ENCODE peak calls at places on chromosomes 2 and 18, in six cellular contexts. B is progenitor cell of endocrine pancreas, W is Caco-2, T is right lobe of liver, Q is IMR-90, J is cardiac fibroblast. F is an unnamed sample.

GRCh38 chr18:69703461-69703860 is 244.2 kb downstream of the CD226 start:
- DNase-seq in B (no peak), W (no peak), T (no peak), Q (no peak), J (no peak), F (no peak)

GRCh38 chr2:36500072-36500471 is 97.9 kb downstream of the FEZ2 start:
- DNase-seq in B (no peak), W (no peak), T (no peak), Q (no peak), J (no peak), F (no peak)

GRCh38 chr2:20421988-20422678 is 24.7 kb upstream of the RHOB start:
- DNase-seq in B (peak; percentile 0), W (no peak), T (peak; percentile 97), Q (peak; percentile 82), J (peak; percentile 96), F (no peak)

GRCh38 chr2:119196301-119197124 is 27.1 kb upstream of the STEAP3 start:
- DNase-seq in B (no peak), W (no peak), T (no peak), Q (no peak), J (peak; percentile 16), F (no peak)

GRCh38 chr2:199895406-199895805 is 15.7 kb upstream of the C2orf69 start:
- DNase-seq in B (no peak), W (no peak), T (no peak), Q (no peak), J (no peak), F (no peak)

GRCh38 chr2:26605195-26605968 is 35.8 kb downstream of the CIB4 start:
- DNase-seq in B (peak; percentile 32), W (peak; percentile 66), T (no peak), Q (peak; percentile 48), J (peak; percentile 58), F (peak; percentile 62)

GRCh38 chr2:233919938-233920337 is 2.8 kb downstream of the TRPM8 start:
- DNase-seq in B (no peak), W (no peak), T (no peak), Q (peak; percentile 61), J (peak; percentile 9), F (no peak)

GRCh38 chr2:28702887-28703286 is 48.7 kb upstream of the PPP1CB start:
- DNase-seq in B (no peak), W (no peak), T (no peak), Q (no peak), J (no peak), F (no peak)

GRCh38 chr18:72727038-72727690 is 140.6 kb downstream of the NETO1 start:
- DNase-seq in B (no peak), W (no peak), T (no peak), Q (no peak), J (no peak), F (no peak)

GRCh38 chr2:240358821-240359342 is 76.6 kb upstream of the GPC1 start:
- DNase-seq in B (no peak), W (no peak), T (no peak), Q (no peak), J (no peak), F (no peak)

GRCh38 chr2:70085711-70086277 is 1.5 kb upstream of the PCBP1 start:
- DNase-seq in B (no peak), W (no peak), T (peak; percentile 32), Q (no peak), J (no peak), F (no peak)

GRCh38 chr2:20242727-20243377 is 17.9 kb upstream of the SDC1 start:
- DNase-seq in B (no peak), W (no peak), T (no peak), Q (no peak), J (no peak), F (no peak)

GRCh38 chr18:50274044-50274442 is 7.3 kb downstream of the MBD1 start:
- DNase-seq in B (no peak), W (no peak), T (no peak), Q (no peak), J (no peak), F (no peak)

GRCh38 chr2:118221952-118222594 is 133.8 kb downstream of the INSIG2 start:
- DNase-seq in B (no peak), W (no peak), T (no peak), Q (peak; percentile 76), J (peak; percentile 78), F (peak; percentile 71)

GRCh38 chr2:239895116-239895515 is 130.0 kb downstream of the NDUFA10 start:
- DNase-seq in B (no peak), W (no peak), T (peak; percentile 28), Q (no peak), J (no peak), F (no peak)

GRCh38 chr2:28305202-28305601 is 87.5 kb upstream of the FOSL2 start:
- DNase-seq in B (no peak), W (no peak), T (no peak), Q (no peak), J (no peak), F (no peak)

GRCh38 chr2:75560022-75560767 is 544 bp downstream of the EVA1A start:
- DNase-seq in B (peak; percentile 43), W (no peak), T (peak; percentile 76), Q (peak; percentile 38), J (peak; percentile 39), F (peak; percentile 39)

GRCh38 chr2:117956036-117956791 is 57.7 kb downstream of the CCDC93 start:
- DNase-seq in B (no peak), W (no peak), T (no peak), Q (peak; percentile 28), J (no peak), F (no peak)

GRCh38 chr2:241652142-241652541 is 14.6 kb downstream of the ATG4B start:
- DNase-seq in B (no peak), W (no peak), T (no peak), Q (no peak), J (no peak), F (no peak)

GRCh38 chr2:38598991-38599295 is 3.8 kb downstream of the HNRNPLL start:
- DNase-seq in B (no peak), W (no peak), T (no peak), Q (peak; percentile 51), J (peak; percentile 44), F (no peak)

GRCh38 chr2:109470121-109470921 is 143.4 kb downstream of the SEPTIN10 start:
- DNase-seq in B (no peak), W (peak; percentile 58), T (no peak), Q (peak; percentile 53), J (peak; percentile 84), F (no peak)

GRCh38 chr2:100064165-100064564 is 78.2 kb downstream of the AFF3 start:
- DNase-seq in B (no peak), W (no peak), T (no peak), Q (no peak), J (no peak), F (no peak)

GRCh38 chr18:68034293-68034692 is 517.8 kb upstream of the DSEL start:
- DNase-seq in B (no peak), W (no peak), T (no peak), Q (peak; percentile 7), J (peak; percentile 17), F (no peak)

GRCh38 chr18:56541340-56541739 is 97.1 kb downstream of the TXNL1 start:
- DNase-seq in B (no peak), W (no peak), T (no peak), Q (no peak), J (no peak), F (no peak)

GRCh38 chr2:177906041-177906718 is 166.4 kb downstream of the PDE11A start:
- DNase-seq in B (peak; percentile 73), W (peak; percentile 68), T (peak; percentile 69), Q (peak; percentile 47), J (peak; percentile 56), F (peak; percentile 59)

GRCh38 chr2:190637903-190638618 is 10.8 kb upstream of the NAB1 start:
- DNase-seq in B (no peak), W (no peak), T (peak; percentile 82), Q (no peak), J (peak; percentile 44), F (no peak)

GRCh38 chr2:190637331-190637734 is 11.6 kb upstream of the NAB1 start:
- DNase-seq in B (no peak), W (no peak), T (no peak), Q (peak; percentile 66), J (peak; percentile 79), F (no peak)

GRCh38 chr2:190634381-190634780 is 14.5 kb upstream of the NAB1 start:
- DNase-seq in B (no peak), W (no peak), T (no peak), Q (peak; percentile 43), J (peak; percentile 56), F (no peak)

GRCh38 chr2:190636362-190636761 is 12.5 kb upstream of the NAB1 start:
- DNase-seq in B (no peak), W (no peak), T (no peak), Q (peak; percentile 75), J (peak; percentile 82), F (no peak)

GRCh38 chr2:190635781-190636180 is 13.1 kb upstream of the NAB1 start:
- DNase-seq in B (no peak), W (no peak), T (no peak), Q (no peak), J (no peak), F (no peak)
- TF ChIP-seq CTCF in B (no peak), W (no peak), T (no peak), Q (no peak), J (no peak), F (no peak)

DNA sequence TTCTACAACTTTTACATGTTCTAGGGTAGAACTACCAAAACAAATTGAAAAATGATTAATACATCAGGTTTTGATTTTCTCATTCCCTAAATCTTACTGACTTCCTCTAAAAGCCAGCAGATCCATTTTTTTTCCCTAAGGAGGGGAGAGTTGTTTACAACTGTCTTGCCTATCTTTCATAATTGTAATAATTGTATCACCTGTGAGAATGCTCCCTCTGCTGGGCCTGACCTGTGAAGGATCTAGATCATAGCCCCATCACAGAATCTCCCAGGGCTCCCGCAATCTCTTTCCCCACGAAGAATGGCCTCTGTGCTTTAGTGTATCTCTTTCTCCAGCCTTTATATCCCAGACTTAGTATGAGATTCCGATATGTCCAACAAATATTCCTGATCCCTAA is 9.1 kb downstream of the LOXL3 start:
- DNase-seq in B (no peak), W (no peak), T (no peak), Q (no peak), J (no peak), F (peak; percentile 25)
- TF ChIP-seq CTCF in B (no peak), W (peak; percentile 47), T (no peak), Q (no peak), J (no peak), F (no peak)

DNA sequence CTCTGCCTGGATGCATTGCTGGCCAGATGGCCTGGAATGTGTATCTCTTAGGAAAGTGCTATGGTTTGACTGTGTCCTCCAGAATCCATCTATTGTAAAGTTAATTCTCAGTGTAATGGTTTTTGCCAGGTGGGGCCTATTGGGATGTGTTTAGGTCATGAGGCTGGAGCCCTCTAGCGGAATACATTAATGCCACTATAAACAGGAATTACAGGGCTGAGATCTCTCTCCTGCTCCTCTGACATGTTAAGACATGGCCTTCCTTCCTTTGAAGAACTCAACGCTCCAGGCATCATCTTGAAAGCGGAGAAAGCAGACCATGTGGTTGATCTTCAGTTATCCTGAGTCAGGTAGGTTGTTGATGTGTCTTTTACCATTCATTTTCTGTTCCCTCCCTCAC is 276.4 kb downstream of the RPIA start:
- DNase-seq in B (no peak), W (no peak), T (no peak), Q (no peak), J (no peak), F (no peak)
- TF ChIP-seq CTCF in B (peak; percentile 7), W (peak; percentile 49), T (no peak), Q (peak; percentile 15), J (no peak), F (no peak)

DNA sequence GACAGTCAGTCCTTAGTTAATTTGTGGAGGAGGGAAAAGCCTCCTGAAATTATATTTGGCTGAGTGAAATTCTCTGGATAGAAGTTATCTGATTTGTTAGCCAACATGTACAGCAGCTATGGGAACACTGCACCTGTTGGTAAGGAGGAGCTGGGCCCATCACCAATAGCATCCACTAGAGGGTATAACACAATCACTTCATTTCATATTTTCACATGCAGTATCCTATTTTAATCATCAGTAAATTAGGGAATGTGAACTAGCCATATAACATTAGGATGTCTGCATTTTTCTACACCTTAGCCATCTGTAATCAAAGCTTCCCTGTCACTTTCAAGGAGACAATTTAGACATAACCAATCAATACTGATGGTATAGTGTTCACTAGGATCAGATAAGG is 818.4 kb upstream of the CDH2 start:
- DNase-seq in B (no peak), W (no peak), T (no peak), Q (peak; percentile 7), J (no peak), F (no peak)
- TF ChIP-seq CTCF in B (peak; percentile 21), W (no peak), T (no peak), Q (peak; percentile 32), J (peak; percentile 20), F (no peak)

F was measured in GM20000.